ENCODE peak calls at places on chromosomes 16 and 17, in ten cellular contexts. D is fibroblast of lung; Z is CD8-positive, alpha-beta T cell; T is left ventricle myocardium inferior; G is neural progenitor cell; E is hepatocyte; I is GM23248; B is CD4-positive, CD25-positive, alpha-beta regulatory T cell; Q is tibial nerve; S is cardiac muscle cell. Y is an unnamed sample.

GRCh38 chr17:338442-339192 is 14.0 kb downstream of the RPH3AL start:
- DNase-seq in Q (no peak), B (no peak), Z (no peak), T (no peak), D (no peak), G (no peak), S (no peak), E (peak; percentile 56), I (no peak), Y (no peak)

GRCh38 chr16:9138731-9139501 is 47.5 kb downstream of the HAPSTR1 start:
- DNase-seq in T (peak; percentile 64), E (peak; percentile 82), S (peak; percentile 73), I (peak; percentile 80), G (peak; percentile 90), D (peak; percentile 70), B (peak; percentile 44), Z (peak; percentile 72), Q (peak; percentile 51), Y (peak; percentile 62)

GRCh38 chr16:57544129-57544653 is 1.7 kb downstream of the ADGRG5 start:
- DNase-seq in D (no peak), Q (no peak), S (peak; percentile 66), Z (no peak), T (no peak), I (no peak), E (no peak), G (no peak), B (no peak), Y (no peak)

GRCh38 chr17:7045492-7046126 is 1.7 kb upstream of the SLC16A11 start:
- DNase-seq in D (peak; percentile 90), G (peak; percentile 76), Q (peak; percentile 74), E (peak; percentile 81), Z (peak; percentile 37), B (peak; percentile 36), S (peak; percentile 89), T (no peak), I (peak; percentile 81), Y (no peak)

GRCh38 chr17:2207815-2208515 is 95.6 kb downstream of the SMG6 start:
- DNase-seq in G (peak; percentile 11), S (no peak), T (no peak), D (no peak), I (no peak), E (no peak), Q (no peak), B (no peak), Z (no peak), Y (no peak)

GRCh38 chr17:28745052-28745776 is 1.4 kb downstream of the TRAF4 start:
- DNase-seq in Z (peak; percentile 40), B (no peak), S (peak; percentile 82), G (peak; percentile 85), E (peak; percentile 85), T (no peak), D (peak; percentile 51), Q (peak; percentile 41), I (peak; percentile 80), Y (no peak)

GRCh38 chr17:30920282-30920681 is 1.5 kb upstream of the ADAP2 start:
- DNase-seq in S (no peak), D (peak; percentile 37), G (peak; percentile 63), Z (no peak), E (no peak), I (peak; percentile 30), T (peak; percentile 26), Q (no peak), B (no peak), Y (no peak)

GRCh38 chr17:36940313-36941264 is 3.3 kb downstream of the LHX1 start:
- DNase-seq in Q (no peak), D (no peak), I (no peak), G (peak; percentile 55), T (no peak), S (no peak), E (no peak), Z (no peak), B (no peak), Y (no peak)

GRCh38 chr17:44872131-44872768 is 24.6 kb downstream of the HIGD1B start:
- DNase-seq in I (peak; percentile 5), D (no peak), S (peak; percentile 20), Z (no peak), Q (no peak), E (no peak), T (peak; percentile 44), B (no peak), G (no peak), Y (no peak)

GRCh38 chr16:87334611-87335305 is 17.6 kb upstream of the C16orf95 start:
- DNase-seq in I (no peak), S (no peak), B (no peak), G (no peak), Z (no peak), Q (no peak), T (no peak), D (no peak), E (no peak), Y (no peak)

GRCh38 chr17:69637399-69638165 is 223.1 kb downstream of the MAP2K6 start:
- DNase-seq in D (peak; percentile 47), G (peak; percentile 43), S (no peak), E (no peak), Z (no peak), B (no peak), I (peak; percentile 80), T (no peak), Q (no peak), Y (no peak)

GRCh38 chr17:81515530-81516041 is 3.0 kb upstream of the ACTG1 start:
- DNase-seq in Z (no peak), S (no peak), T (no peak), G (no peak), D (no peak), Q (no peak), B (no peak), E (no peak), I (no peak), Y (no peak)

GRCh38 chr17:39652635-39653315 is 12.4 kb upstream of the TCAP start:
- DNase-seq in Q (no peak), T (no peak), S (no peak), Z (no peak), E (peak; percentile 38), D (no peak), B (no peak), I (no peak), G (peak; percentile 85), Y (no peak)

GRCh38 chr16:57608462-57609113 is 19.8 kb upstream of the ADGRG1 start:
- DNase-seq in I (no peak), Q (no peak), T (no peak), S (no peak), B (no peak), D (no peak), Z (no peak), E (no peak), G (no peak), Y (no peak)

DNA sequence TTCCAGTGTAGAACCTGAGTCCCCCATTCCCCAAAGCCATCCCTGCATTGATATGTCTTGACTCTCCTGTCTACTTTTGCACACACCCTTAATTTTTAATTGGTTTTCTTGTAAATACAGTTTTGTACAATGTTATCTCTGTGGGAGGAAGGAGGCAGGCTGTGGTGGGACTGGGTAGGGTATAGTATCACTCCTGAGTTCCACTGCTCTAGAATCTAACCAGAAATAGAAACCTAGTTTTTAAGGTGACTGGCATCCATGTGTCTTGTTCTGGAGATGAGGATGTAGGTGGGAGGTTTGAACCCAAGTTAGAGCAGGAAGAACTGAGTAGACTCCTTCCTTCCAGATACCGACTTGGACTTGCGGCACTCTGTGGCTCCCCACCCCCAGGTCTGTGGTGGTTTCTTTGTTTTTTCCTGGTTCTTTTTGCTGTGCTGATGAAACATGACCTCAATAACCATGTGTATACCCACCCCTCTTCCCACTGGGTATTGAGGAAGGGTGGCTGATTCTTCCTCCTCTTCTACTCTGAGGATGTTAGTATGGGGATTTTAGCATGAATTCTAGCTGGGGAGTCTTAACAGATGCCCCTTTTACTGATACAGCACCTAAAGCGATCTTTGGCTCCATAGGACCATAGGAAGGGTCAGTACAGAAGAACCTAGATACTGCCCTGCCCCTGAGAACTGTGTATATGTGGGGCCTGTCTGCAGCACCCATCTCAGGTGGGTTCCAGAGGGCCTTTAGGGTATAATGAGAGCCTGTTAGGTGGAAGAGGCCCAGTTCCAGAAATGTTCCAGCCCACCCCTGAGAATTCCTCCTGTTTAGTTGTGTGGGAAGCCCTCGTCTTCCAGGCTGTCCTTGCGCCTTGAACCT is 48.7 kb downstream of the SF3B3 start:
- DNase-seq in Z (no peak), I (no peak), Q (no peak), B (no peak), D (peak; percentile 45), S (peak; percentile 65), G (no peak), E (no peak), T (no peak), Y (no peak)
- H3K27ac ChIP-seq in Z (no peak overlapping the region), I (peak overlapping the region; percentile 51), Q (peak overlapping the region; percentile 92), B (no peak overlapping the region), D (peak overlapping the region; percentile 58), S (peak overlapping the region; percentile 47), G (no peak overlapping the region), E (peak overlapping the region; percentile 6), T (peak overlapping the region; percentile 84), Y (no peak overlapping the region)

DNA sequence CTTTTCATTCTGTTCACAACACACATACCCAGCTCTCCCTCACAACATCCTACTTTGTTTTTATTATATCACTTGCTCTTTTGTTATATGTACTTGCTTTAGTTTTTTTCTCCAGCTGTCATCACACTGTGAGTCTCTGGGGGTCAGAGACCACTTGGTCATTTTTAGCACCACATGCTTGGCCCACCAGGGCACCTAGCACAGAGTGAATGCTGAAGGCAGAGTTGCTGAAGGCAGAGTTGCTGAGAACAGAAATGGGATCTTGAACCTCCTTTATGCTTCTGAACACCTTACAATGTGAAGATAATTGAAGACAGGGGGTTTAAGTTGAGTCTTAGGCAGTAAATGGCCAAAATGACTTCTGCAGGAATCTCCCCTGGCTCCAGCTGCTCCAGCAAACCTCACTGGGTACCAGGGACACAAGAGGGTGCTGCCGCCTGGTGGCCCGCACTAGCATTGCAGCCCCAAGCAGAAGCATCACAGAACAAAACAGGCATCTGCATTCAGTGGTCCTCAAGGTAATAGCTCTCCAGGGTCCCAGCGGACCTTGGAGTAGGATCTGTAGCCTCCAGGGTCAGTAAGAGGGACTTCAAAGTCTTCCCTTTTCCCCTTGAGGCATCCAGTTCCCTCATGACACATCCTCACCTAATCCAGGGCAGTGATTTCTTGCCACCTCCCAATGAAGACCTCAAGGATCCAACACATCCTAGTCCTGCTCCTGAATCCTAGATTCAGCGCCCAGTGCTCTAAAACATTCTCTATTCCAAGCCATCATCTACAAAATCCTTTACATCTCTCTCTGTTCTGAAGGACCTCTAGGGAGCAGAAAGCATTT is 1972.6 kb downstream of the TP53TG3F start:
- DNase-seq in D (no peak), G (no peak), E (no peak), I (peak; percentile 10), Q (no peak), B (no peak), Z (no peak), S (no peak), T (no peak), Y (no peak)
- H3K9me3 ChIP-seq in D (no peaks in the 10 kb centered on the region), G (peaks cover 37% of the 10 kb centered on the region), E (no peaks in the 10 kb centered on the region), I (no peaks in the 10 kb centered on the region), Q (peaks cover 5% of the 10 kb centered on the region), B (peaks cover 7% of the 10 kb centered on the region), Z (peaks cover 4% of the 10 kb centered on the region), S (peaks cover 1% of the 10 kb centered on the region), T (no peaks in the 10 kb centered on the region), Y (no peaks in the 10 kb centered on the region)

GRCh38 chr16:15856217-15856616 is 611 bp downstream of the MYH11 start:
- DNase-seq in Q (no peak), G (no peak), Z (no peak), S (no peak), I (no peak), E (no peak), D (no peak), B (no peak), T (no peak), Y (no peak)
- H3K27me3 ChIP-seq in Q (no peaks in the 10 kb centered on the region), G (peaks cover 70% of the 10 kb centered on the region), Z (peaks cover 6% of the 10 kb centered on the region), S (peaks cover 85% of the 10 kb centered on the region), I (peaks cover 37% of the 10 kb centered on the region), E (peaks cover 63% of the 10 kb centered on the region), D (peaks cover 29% of the 10 kb centered on the region), B (peaks cover 17% of the 10 kb centered on the region), T (peaks cover 59% of the 10 kb centered on the region), Y (peaks cover 33% of the 10 kb centered on the region)

GRCh38 chr16:56328276-56329022 is 96.9 kb downstream of the AMFR start:
- DNase-seq in B (no peak), I (no peak), E (no peak), Q (no peak), Z (no peak), S (no peak), D (no peak), T (no peak), G (no peak), Y (no peak)
- H3K27ac ChIP-seq in B (no peak overlapping the region), I (no peak overlapping the region), E (no peak overlapping the region), Q (no peak overlapping the region), Z (no peak overlapping the region), S (no peak overlapping the region), D (no peak overlapping the region), T (no peak overlapping the region), G (no peak overlapping the region), Y (no peak overlapping the region)

Y was measured in CD4-positive, alpha-beta T cell.